ENCODE peak calls at places on chromosomes 1 and 21, in nine cellular contexts. C, Z, A, F, V, H, R, W and Q are unnamed samples.

GRCh38 chr1:231159202-231159962 is 2.5 kb upstream of the TRIM67 start:
- DNase-seq in C (no peak), Z (no peak), A (no peak), F (no peak), V (no peak), H (no peak), R (no peak), W (no peak), Q (no peak)

GRCh38 chr21:28971171-28971570 is 21.5 kb downstream of the LTN1 start:
- DNase-seq in C (no peak), Z (no peak), A (no peak), F (no peak), V (no peak), H (no peak), R (no peak), W (no peak), Q (no peak)

GRCh38 chr1:43868741-43869067 is 64.9 kb upstream of the ARTN start:
- DNase-seq in C (no peak), Z (no peak), A (no peak), F (no peak), V (no peak), H (peak), R (no peak), W (no peak), Q (peak)

GRCh38 chr1:227532019-227532619 is 31.2 kb upstream of the ZNF678 start:
- DNase-seq in C (no peak), Z (no peak), A (no peak), F (no peak), V (no peak), H (peak), R (no peak), W (no peak), Q (no peak)

GRCh38 chr1:216464489-216464888 is 41.2 kb upstream of the USH2A start:
- DNase-seq in C (peak), Z (no peak), A (no peak), F (no peak), V (no peak), H (peak), R (no peak), W (no peak), Q (peak)

GRCh38 chr1:116899529-116899928 is 10.2 kb upstream of the PTGFRN start:
- DNase-seq in C (no peak), Z (no peak), A (no peak), F (no peak), V (no peak), H (no peak), R (no peak), W (no peak), Q (no peak)

GRCh38 chr1:69947837-69948236 is 257.5 kb downstream of the LRRC40 start:
- DNase-seq in C (no peak), Z (no peak), A (no peak), F (no peak), V (no peak), H (peak), R (no peak), W (no peak), Q (no peak)

GRCh38 chr1:153532161-153532560 is 3.6 kb downstream of the S100A6 start:
- DNase-seq in C (no peak), Z (no peak), A (no peak), F (no peak), V (no peak), H (no peak), R (peak), W (no peak), Q (no peak)

GRCh38 chr1:156281281-156282142 is 1.1 kb downstream of the SMG5 start:
- DNase-seq in C (no peak), Z (peak), A (no peak), F (no peak), V (no peak), H (peak), R (peak), W (no peak), Q (peak)

GRCh38 chr1:244273845-244274619 is 177.7 kb downstream of the ADSS2 start:
- DNase-seq in C (peak), Z (no peak), A (no peak), F (no peak), V (no peak), H (peak), R (no peak), W (peak), Q (peak)

GRCh38 chr1:218739426-218739825 is 394.3 kb downstream of the TGFB2 start:
- DNase-seq in C (no peak), Z (no peak), A (no peak), F (no peak), V (no peak), H (no peak), R (no peak), W (no peak), Q (no peak)

GRCh38 chr1:221439734-221440436 is 302.0 kb downstream of the DUSP10 start:
- DNase-seq in C (peak), Z (no peak), A (no peak), F (no peak), V (no peak), H (peak), R (peak), W (peak), Q (peak)

GRCh38 chr1:72100766-72101165 is 181.6 kb downstream of the NEGR1 start:
- DNase-seq in C (no peak), Z (no peak), A (no peak), F (no peak), V (no peak), H (no peak), R (no peak), W (no peak), Q (no peak)

GRCh38 chr1:114219247-114219872 is 65.7 kb upstream of the SYT6 start:
- DNase-seq in C (peak), Z (no peak), A (no peak), F (no peak), V (no peak), H (peak), R (no peak), W (no peak), Q (no peak)

GRCh38 chr1:63442141-63442475 is 74.7 kb downstream of the ALG6 start:
- DNase-seq in C (no peak), Z (no peak), A (no peak), F (no peak), V (no peak), H (peak), R (no peak), W (no peak), Q (no peak)